ENCODE peak calls at places on chromosome 12, in nine cellular contexts. A, H, W, X, Z, M, G, E and V are unnamed samples.

GRCh38 chr12:114656906-114657596 is 26.9 kb downstream of the TBX3 start:
- DNase-seq in H (no peak), E (peak), W (no peak), Z (peak), G (no peak), X (no peak), M (no peak), A (no peak), V (no peak)

GRCh38 chr12:131716282-131716681 is 5.4 kb downstream of the SFSWAP start:
- DNase-seq in Z (no peak), G (no peak), M (no peak), E (no peak), A (no peak), H (no peak), W (no peak), X (no peak), V (no peak)

GRCh38 chr12:126588586-126589249 is 1523.5 kb downstream of the AACS start:
- DNase-seq in W (no peak), M (no peak), A (no peak), Z (no peak), E (no peak), X (no peak), G (no peak), H (no peak), V (no peak)

GRCh38 chr12:112347521-112347920 is 34.7 kb downstream of the HECTD4 start:
- DNase-seq in M (no peak), A (no peak), G (no peak), Z (no peak), H (no peak), W (no peak), E (no peak), X (no peak), V (no peak)

GRCh38 chr12:9933966-9934365 is 1.8 kb upstream of the CLEC2A start:
- DNase-seq in X (no peak), E (no peak), G (no peak), W (no peak), M (no peak), A (no peak), H (no peak), Z (no peak), V (no peak)

GRCh38 chr12:38508246-38508645 is 191.7 kb downstream of the ALG10B start:
- DNase-seq in E (no peak), H (no peak), W (no peak), A (no peak), Z (no peak), X (no peak), M (peak), G (no peak), V (no peak)

GRCh38 chr12:89351489-89352241 is 636 bp downstream of the DUSP6 start:
- DNase-seq in X (peak), G (peak), A (no peak), W (peak), M (peak), E (peak), H (peak), Z (no peak), V (peak)

GRCh38 chr12:57548488-57548887 is 1.4 kb upstream of the KIF5A start:
- DNase-seq in H (no peak), X (no peak), A (no peak), G (no peak), E (no peak), W (no peak), M (no peak), Z (no peak), V (no peak)

GRCh38 chr12:13713746-13714400 is 267.5 kb downstream of the GRIN2B start:
- DNase-seq in Z (no peak), E (no peak), W (peak), A (no peak), M (no peak), G (peak), X (no peak), H (no peak), V (no peak)

GRCh38 chr12:57127101-57127709 is 1.1 kb upstream of the LRP1 start:
- DNase-seq in W (peak), A (peak), Z (peak), X (peak), H (peak), E (peak), M (peak), G (peak), V (peak)

GRCh38 chr12:13383379-13383778 is 186.9 kb downstream of the EMP1 start:
- DNase-seq in W (no peak), G (peak), E (peak), H (peak), Z (no peak), M (no peak), A (no peak), X (no peak), V (no peak)

GRCh38 chr12:56119361-56119796 is 1.3 kb downstream of the ZC3H10 start:
- DNase-seq in H (peak), W (peak), Z (peak), X (peak), M (peak), E (peak), G (peak), A (no peak), V (peak)

GRCh38 chr12:48815281-48816110 is 2.8 kb upstream of the CACNB3 start:
- DNase-seq in M (peak), W (peak), Z (peak), X (peak), E (peak), G (peak), A (peak), H (peak), V (peak)

DNA sequence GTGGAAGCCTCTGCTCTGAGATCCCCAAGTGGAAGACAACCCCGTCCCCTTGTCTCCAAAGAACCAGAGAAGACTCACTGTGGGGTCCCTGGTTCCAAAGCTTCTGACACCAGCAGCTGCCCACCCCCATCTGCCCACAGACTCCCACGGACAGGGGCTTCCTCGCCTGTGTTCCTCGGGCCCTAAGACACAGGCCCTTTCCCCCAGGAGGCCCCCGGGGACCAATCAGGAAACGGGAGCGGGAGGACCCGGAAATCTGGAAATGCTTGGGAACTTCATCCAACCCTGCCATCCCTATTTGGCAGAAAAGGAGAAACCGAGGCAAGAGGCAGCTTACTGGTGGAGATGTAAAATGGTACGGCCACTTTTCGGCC is 113.1 kb downstream of the NCOR2 start:
- DNase-seq in X (no peak), M (no peak), G (no peak), H (no peak), A (no peak), E (no peak), Z (no peak), W (no peak), V (no peak)
- TF ChIP-seq CTCF in X (no peak), M (no peak), G (no peak), H (no peak), A (no peak), E (no peak), Z (no peak), W (no peak), V (no peak)

GRCh38 chr12:4293942-4294505 is 20.5 kb downstream of the CCND2 start:
- DNase-seq in E (no peak), M (no peak), A (no peak), W (no peak), H (no peak), X (no peak), G (no peak), Z (no peak), V (no peak)

GRCh38 chr12:4290011-4290790 is 16.6 kb downstream of the CCND2 start:
- DNase-seq in M (no peak), E (no peak), A (no peak), Z (no peak), W (no peak), H (no peak), X (no peak), G (no peak), V (no peak)

GRCh38 chr12:4289334-4289878 is 15.8 kb downstream of the CCND2 start:
- DNase-seq in M (peak), A (no peak), Z (no peak), G (no peak), E (no peak), X (no peak), H (no peak), W (no peak), V (no peak)

GRCh38 chr12:4293299-4293941 is 19.9 kb downstream of the CCND2 start:
- DNase-seq in A (no peak), M (no peak), H (no peak), E (no peak), Z (no peak), X (no peak), G (no peak), W (no peak), V (no peak)

DNA sequence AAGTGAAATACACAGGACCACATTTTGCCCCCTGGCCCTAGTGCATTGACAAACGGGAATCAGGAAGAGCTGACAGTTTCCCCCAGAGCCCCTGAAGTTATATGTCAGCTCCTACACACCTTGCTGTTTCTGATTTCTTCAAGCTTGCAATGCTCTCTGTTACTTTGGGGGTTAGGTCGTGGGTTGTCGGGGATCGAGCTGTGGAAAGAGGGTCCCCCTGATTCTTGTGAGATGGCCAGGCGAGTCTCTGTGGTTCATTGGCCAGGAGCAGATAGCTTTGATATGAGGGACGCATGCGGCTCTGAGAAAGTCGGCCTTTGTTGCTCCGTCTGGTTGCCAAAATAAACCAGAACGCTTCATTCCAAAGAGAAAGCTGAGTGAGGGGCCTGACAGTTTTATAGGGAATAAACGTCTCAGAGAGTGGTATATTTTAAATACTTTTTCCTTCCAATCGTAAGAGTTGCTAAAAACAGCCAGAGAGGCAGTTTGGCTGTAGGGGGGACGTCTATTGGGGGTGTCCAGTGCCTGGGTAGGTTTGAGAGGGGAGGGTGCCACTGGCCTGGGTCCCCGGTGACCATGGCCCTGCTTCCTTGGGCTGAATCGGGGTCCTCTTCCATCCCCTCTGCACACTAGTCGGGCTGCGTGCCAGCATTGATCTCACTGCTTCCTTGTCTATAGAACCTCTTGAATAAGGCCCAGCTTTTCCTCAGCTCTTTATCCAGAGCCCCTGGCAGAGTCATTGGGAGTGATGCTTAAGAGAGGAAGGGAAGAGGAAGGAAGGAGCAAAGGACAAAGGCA is 18.9 kb downstream of the CCND2 start:
- DNase-seq in A (no peak), W (no peak), G (no peak), H (no peak), Z (no peak), M (no peak), E (no peak), X (no peak), V (no peak)
- TF ChIP-seq EP300 in A (no peak), W (no peak), G (no peak), H (no peak), Z (no peak), M (no peak), E (no peak), X (no peak), V (no peak)

GRCh38 chr12:102484017-102484731 is 3.8 kb upstream of the IGF1 start:
- DNase-seq in E (peak), A (peak), Z (peak), W (peak), G (peak), H (peak), M (peak), X (peak), V (peak)
- TF ChIP-seq CTCF in E (peak), A (peak), Z (peak), W (peak), G (peak), H (peak), M (peak), X (peak), V (peak)

DNA sequence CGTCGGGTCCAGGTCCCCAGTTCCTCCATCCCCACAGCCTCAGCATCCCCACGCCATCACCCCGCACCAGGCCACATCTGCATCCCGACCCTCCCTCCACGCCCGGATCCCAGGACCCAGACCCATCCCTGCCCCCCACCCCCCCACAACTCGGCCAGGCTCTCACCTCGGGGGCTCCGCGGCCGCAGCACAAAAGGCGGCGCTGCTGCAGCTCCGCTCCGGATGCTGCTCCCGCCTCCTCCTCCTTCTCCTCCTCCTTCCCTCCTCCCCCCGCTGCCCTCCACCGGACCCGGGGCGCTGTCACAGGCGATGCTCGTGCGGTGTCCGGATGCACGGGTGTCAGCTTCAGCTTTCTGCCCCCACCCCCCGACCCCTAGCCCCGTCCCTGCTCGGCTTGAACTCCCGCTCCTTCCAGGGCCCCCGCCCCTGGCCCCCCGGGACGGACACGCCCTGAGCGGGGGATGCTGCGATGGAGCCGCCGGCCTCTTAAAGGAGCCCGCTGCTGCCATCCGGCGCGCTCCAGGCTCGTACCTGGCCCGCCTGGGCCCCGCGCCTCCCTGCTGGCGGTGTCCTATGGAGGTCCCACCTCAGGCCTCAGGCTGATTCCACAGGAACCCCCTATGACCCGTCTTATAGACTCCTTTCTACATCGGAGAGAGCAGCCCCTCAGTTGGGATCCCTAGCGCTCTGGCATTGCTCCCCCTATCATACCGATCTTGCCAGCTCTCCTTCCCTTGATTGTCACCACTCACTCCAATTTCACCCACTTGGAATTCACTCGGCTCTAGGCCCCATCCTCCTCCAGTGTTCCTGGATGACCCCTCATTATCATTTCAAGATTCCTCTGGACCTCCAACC is at the start of gene MAP3K12:
- DNase-seq in Z (no peak), M (peak), A (peak), W (peak), X (peak), E (peak), G (peak), H (peak), V (peak)
- TF ChIP-seq EP300 in Z (no peak), M (no peak), A (no peak), W (no peak), X (no peak), E (no peak), G (no peak), H (no peak), V (no peak)

GRCh38 chr12:124758266-124759200 is 105.1 kb downstream of the SCARB1 start:
- DNase-seq in G (no peak), H (no peak), M (no peak), E (no peak), A (no peak), W (no peak), X (no peak), Z (no peak), V (no peak)
- TF ChIP-seq CTCF in G (no peak), H (no peak), M (no peak), E (no peak), A (no peak), W (no peak), X (no peak), Z (no peak), V (no peak)

GRCh38 chr12:113422929-113423669 is 919 bp downstream of the SDSL start:
- DNase-seq in Z (no peak), G (no peak), M (no peak), H (no peak), X (no peak), A (no peak), W (no peak), E (no peak), V (no peak)
- TF ChIP-seq EP300 in Z (no peak), G (no peak), M (no peak), H (no peak), X (no peak), A (no peak), W (no peak), E (no peak), V (no peak)

DNA sequence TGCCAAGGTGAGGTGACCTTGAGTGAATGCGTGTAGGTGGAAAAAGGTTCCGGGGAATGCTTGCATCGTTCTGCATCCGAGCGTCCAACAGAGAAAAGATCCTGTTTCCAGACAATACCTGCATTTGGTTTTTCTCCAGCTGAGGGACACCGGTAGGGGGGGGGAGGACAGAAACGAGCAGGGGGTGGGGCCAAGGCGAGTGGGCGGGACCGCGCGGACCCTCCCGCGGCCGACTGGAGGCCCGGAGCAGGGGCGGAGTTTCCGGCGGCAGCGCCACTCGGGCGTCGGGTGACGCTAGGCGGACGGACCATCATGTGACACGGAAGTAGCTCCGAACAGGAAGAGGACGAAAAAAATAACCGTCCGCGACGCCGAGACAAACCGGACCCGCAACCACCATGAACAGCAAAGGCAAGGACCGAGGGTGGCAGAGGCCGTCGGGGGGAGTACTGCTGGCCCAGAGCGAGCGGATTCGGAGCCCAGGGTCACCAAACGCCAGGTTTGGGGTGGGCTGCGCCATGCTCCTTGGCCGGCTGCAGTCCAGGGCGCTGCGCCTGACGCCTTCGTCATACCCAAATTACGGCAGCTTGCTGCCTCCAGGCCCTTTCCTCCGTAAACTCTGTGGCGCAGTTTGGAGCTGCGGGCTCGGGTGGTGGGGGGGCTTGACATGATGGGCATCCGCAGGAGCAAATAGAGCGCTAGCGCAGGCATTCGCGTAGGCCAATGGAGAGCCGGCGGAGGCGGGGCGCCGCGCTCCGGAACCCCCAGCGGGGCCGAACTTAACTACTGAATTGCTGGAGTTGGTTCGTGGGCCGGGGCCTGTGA is at the start of gene DAZAP2:
- DNase-seq in Z (peak), W (peak), E (peak), G (peak), H (peak), X (peak), M (peak), A (peak), V (peak)
- TF ChIP-seq CTCF in Z (no peak), W (no peak), E (peak), G (peak), H (peak), X (no peak), M (no peak), A (peak), V (no peak)

GRCh38 chr12:6322969-6323339 is 12.5 kb downstream of the PLEKHG6 start:
- DNase-seq in W (no peak), H (no peak), G (no peak), Z (no peak), M (no peak), X (no peak), A (no peak), E (no peak), V (no peak)

GRCh38 chr12:6321905-6322304 is 11.4 kb downstream of the PLEKHG6 start:
- DNase-seq in W (no peak), E (no peak), A (no peak), G (no peak), H (no peak), Z (peak), M (no peak), X (no peak), V (no peak)

GRCh38 chr12:6322352-6322751 is 11.9 kb downstream of the PLEKHG6 start:
- DNase-seq in M (no peak), X (no peak), W (no peak), H (no peak), A (no peak), E (no peak), G (no peak), Z (no peak), V (no peak)

GRCh38 chr12:6323995-6324711 is 13.7 kb downstream of the PLEKHG6 start:
- DNase-seq in A (no peak), G (no peak), M (no peak), H (no peak), E (no peak), W (peak), X (no peak), Z (no peak), V (no peak)

DNA sequence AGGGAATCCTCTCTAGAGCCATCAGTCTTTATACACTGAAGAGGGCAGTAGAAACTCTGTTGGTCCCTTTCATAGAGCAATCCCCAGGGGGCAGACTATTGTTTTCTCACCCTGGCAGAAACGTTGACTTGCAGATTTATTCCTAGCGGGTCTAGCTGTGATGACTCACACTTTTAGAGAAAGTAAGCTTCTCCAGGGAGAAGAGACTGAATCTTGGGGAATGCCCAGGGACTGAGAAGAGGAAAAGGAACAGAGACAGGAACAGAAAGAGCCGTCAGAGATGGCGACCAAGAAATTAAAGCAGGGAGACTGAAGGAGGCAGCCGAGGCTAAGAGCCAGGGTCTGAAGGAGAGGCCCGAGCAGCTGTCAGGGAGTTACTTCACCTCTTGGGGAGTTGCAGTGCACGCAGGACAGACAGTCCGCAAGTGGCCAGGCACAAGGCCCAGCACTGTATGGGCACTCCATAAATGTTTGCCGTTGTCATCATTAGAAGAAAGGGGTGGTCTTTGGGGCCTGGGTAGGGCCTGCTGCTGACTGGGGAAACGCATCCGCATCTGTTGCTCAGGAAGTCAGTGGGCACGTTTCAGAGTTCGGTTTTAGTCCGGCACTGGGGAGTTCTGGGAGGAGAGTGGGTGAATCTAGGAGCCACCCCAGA is 13.0 kb downstream of the PLEKHG6 start:
- DNase-seq in A (no peak), H (peak), G (no peak), Z (peak), E (no peak), X (no peak), M (peak), W (peak), V (peak)
- TF ChIP-seq EP300 in A (no peak), H (no peak), G (no peak), Z (no peak), E (no peak), X (no peak), M (peak), W (no peak), V (no peak)

DNA sequence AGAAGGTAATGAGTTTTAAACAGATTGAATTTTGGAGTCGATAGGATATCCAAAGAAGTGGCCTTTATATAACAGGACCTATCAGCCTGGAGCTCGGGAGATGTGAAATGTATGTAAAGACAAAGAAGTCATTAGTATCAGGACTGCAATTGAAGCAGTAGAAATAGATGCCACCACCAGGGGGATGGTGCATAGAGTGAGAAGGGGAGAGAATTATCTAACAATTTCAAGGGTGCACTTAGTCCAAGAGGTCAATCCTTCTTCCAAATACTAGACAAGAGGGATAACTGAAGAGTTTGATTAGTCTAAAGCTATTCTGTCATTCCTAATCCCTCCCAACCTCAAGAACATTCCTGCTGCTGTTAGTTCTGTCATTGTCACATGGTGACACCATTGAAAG is 127.8 kb downstream of the CFAP54 start:
- DNase-seq in G (no peak), H (no peak), W (peak), E (no peak), X (no peak), M (no peak), A (no peak), Z (no peak), V (no peak)
- TF ChIP-seq CTCF in G (no peak), H (no peak), W (no peak), E (no peak), X (no peak), M (no peak), A (no peak), Z (no peak), V (no peak)